ENCODE peak calls at places on chromosomes 1 and 21, in seven cellular contexts. J is PC-9, T is breast epithelium, V is GM23338, W is right lobe of liver, C is astrocyte of the cerebellum, U is uterus. Q is an unnamed sample.

GRCh38 chr21:33162436-33162921 is 67.3 kb upstream of the IFNAR2 start:
- DNase-seq in W (no peak), U (peak; percentile 27), T (no peak), V (peak; percentile 24), C (no peak), J (no peak), Q (no peak)

GRCh38 chr1:86774305-86775304 is 70.2 kb downstream of the SH3GLB1 start:
- DNase-seq in C (no peak), U (peak; percentile 73), V (peak; percentile 54), T (no peak), J (peak; percentile 96), W (peak; percentile 60), Q (peak; percentile 73)

GRCh38 chr1:84772428-84772943 is 82.2 kb upstream of the SSX2IP start:
- DNase-seq in T (peak; percentile 66), U (peak; percentile 83), V (peak; percentile 93), C (peak; percentile 75), J (peak; percentile 53), W (peak; percentile 70), Q (peak; percentile 59)

GRCh38 chr1:98277111-98277510 is 356.3 kb upstream of the DPYD start:
- DNase-seq in J (no peak), U (no peak), C (peak; percentile 32), W (no peak), V (no peak), T (no peak), Q (no peak)

GRCh38 chr1:94236630-94237290 is 624 bp downstream of the ARHGAP29 start:
- DNase-seq in W (peak; percentile 61), U (peak; percentile 24), C (no peak), T (peak; percentile 30), J (no peak), V (peak; percentile 69), Q (peak; percentile 5)

GRCh38 chr1:30088594-30089556 is 634.5 kb downstream of the MATN1 start:
- DNase-seq in C (no peak), W (no peak), U (no peak), V (no peak), J (no peak), T (no peak), Q (no peak)

GRCh38 chr1:41394918-41395598 is 33.8 kb downstream of the FOXO6 start:
- DNase-seq in V (peak; percentile 93), J (peak; percentile 36), T (no peak), W (no peak), C (no peak), U (no peak), Q (peak; percentile 22)

GRCh38 chr1:219771039-219771438 is 157.3 kb downstream of the SLC30A10 start:
- DNase-seq in C (peak; percentile 99), U (no peak), W (no peak), T (peak; percentile 40), V (peak; percentile 21), J (peak; percentile 79), Q (no peak)

GRCh38 chr1:246988316-246988715 is 19.5 kb downstream of the ZNF695 start:
- DNase-seq in U (no peak), C (no peak), T (no peak), J (no peak), W (no peak), V (peak; percentile 16), Q (no peak)

GRCh38 chr1:108009603-108010195 is 44.7 kb upstream of the VAV3 start:
- DNase-seq in J (peak; percentile 86), C (no peak), T (no peak), U (no peak), W (no peak), V (no peak), Q (no peak)

GRCh38 chr1:102875756-102876155 is 232.6 kb downstream of the COL11A1 start:
- DNase-seq in U (no peak), J (no peak), V (no peak), W (no peak), T (no peak), C (no peak), Q (no peak)

GRCh38 chr1:18681423-18681835 is 50.8 kb downstream of the PAX7 start:
- DNase-seq in T (no peak), W (no peak), C (no peak), J (peak; percentile 59), V (peak; percentile 81), U (no peak), Q (peak; percentile 59)

GRCh38 chr21:32233055-32233546 is 45.7 kb downstream of the MIS18A start:
- DNase-seq in T (no peak), V (no peak), J (no peak), C (peak; percentile 63), W (no peak), U (no peak), Q (no peak)

GRCh38 chr1:18463984-18464664 is 16.6 kb upstream of the KLHDC7A start:
- DNase-seq in U (no peak), W (peak; percentile 88), C (no peak), J (no peak), T (peak; percentile 50), V (no peak), Q (no peak)

GRCh38 chr1:159000070-159000409 is 9.7 kb upstream of the IFI16 start:
- DNase-seq in U (no peak), C (no peak), W (no peak), T (no peak), J (no peak), V (no peak), Q (no peak)

GRCh38 chr1:237736372-237737029 is 154.2 kb downstream of the ZP4 start:
- DNase-seq in T (no peak), V (peak; percentile 75), J (no peak), C (no peak), U (no peak), W (no peak), Q (peak; percentile 51)

GRCh38 chr1:14522331-14523241 is 75.9 kb upstream of the KAZN start:
- DNase-seq in V (peak; percentile 55), T (no peak), W (no peak), U (peak; percentile 69), J (no peak), C (peak; percentile 62), Q (no peak)

GRCh38 chr1:27455166-27455811 is 34.7 kb downstream of the WASF2 start:
- DNase-seq in U (no peak), J (no peak), V (no peak), C (no peak), W (no peak), T (no peak), Q (peak; percentile 44)

GRCh38 chr1:44345187-44345775 is 9.8 kb downstream of the ERI3 start:
- DNase-seq in U (no peak), C (no peak), W (no peak), V (no peak), T (no peak), J (no peak), Q (no peak)

GRCh38 chr1:214215583-214215982 is 65.4 kb upstream of the SMYD2 start:
- DNase-seq in T (no peak), J (no peak), U (no peak), V (no peak), W (no peak), C (no peak), Q (no peak)

GRCh38 chr21:33071878-33072306 is 2.0 kb downstream of the OLIG1 start:
- DNase-seq in J (no peak), W (no peak), T (no peak), U (no peak), C (no peak), V (peak; percentile 60), Q (no peak)

GRCh38 chr1:161244888-161245287 is 6.9 kb upstream of the NR1I3 start:
- DNase-seq in J (no peak), C (no peak), T (peak; percentile 60), W (no peak), U (no peak), V (no peak), Q (no peak)

GRCh38 chr1:65050735-65051134 is 84.4 kb upstream of the JAK1 start:
- DNase-seq in V (no peak), T (no peak), U (no peak), W (no peak), C (no peak), J (no peak), Q (no peak)

GRCh38 chr1:19925342-19926070 is 2.1 kb upstream of the PLA2G2E start:
- DNase-seq in V (no peak), J (peak; percentile 97), T (no peak), C (no peak), W (no peak), U (no peak), Q (no peak)

GRCh38 chr1:12057382-12057781 is 5.7 kb upstream of the TNFRSF8 start:
- DNase-seq in C (no peak), J (no peak), V (no peak), W (no peak), T (no peak), U (no peak), Q (no peak)

GRCh38 chr1:51491166-51491981 is 27.7 kb downstream of the EPS15 start:
- DNase-seq in V (no peak), U (no peak), J (no peak), T (no peak), C (no peak), W (no peak), Q (no peak)

GRCh38 chr1:92990828-92991227 is 29.6 kb upstream of the DIPK1A start:
- DNase-seq in U (no peak), V (no peak), T (no peak), W (no peak), C (no peak), J (no peak), Q (peak; percentile 78)

GRCh38 chr1:115238336-115239147 is 99.5 kb downstream of the NGF start:
- DNase-seq in C (no peak), T (no peak), V (no peak), J (no peak), U (no peak), W (no peak), Q (no peak)

GRCh38 chr1:25482211-25482610 is 51.5 kb downstream of the MACO1 start:
- DNase-seq in C (no peak), T (no peak), U (no peak), W (no peak), J (no peak), V (no peak), Q (no peak)
- H3K4me3 ChIP-seq in C (no peak overlapping the region), T (no peak overlapping the region), U (no peak overlapping the region), W (no peak overlapping the region), J (no peak overlapping the region), V (no peak overlapping the region), Q (no peak overlapping the region)

GRCh38 chr1:59759156-59759925 is 55.4 kb upstream of the HOOK1 start:
- DNase-seq in U (peak; percentile 89), C (peak; percentile 57), W (peak; percentile 85), V (peak; percentile 82), T (peak; percentile 80), J (peak; percentile 67), Q (peak; percentile 66)
- H3K4me3 ChIP-seq in U (no peak overlapping the region), C (no peak overlapping the region), W (no peak overlapping the region), V (peak overlapping the region; percentile 36), T (no peak overlapping the region), J (peak overlapping the region; percentile 31), Q (peak overlapping the region; percentile 15)

GRCh38 chr1:39407496-39407888 is 83.9 kb upstream of the BMP8A start:
- DNase-seq in U (no peak), V (peak; percentile 36), J (no peak), W (no peak), C (no peak), T (no peak), Q (no peak)
- H3K4me3 ChIP-seq in U (no peak overlapping the region), V (peak overlapping the region; percentile 81), J (peak overlapping the region; percentile 97), W (peak overlapping the region; percentile 74), C (no peak overlapping the region), T (no peak overlapping the region), Q (peak overlapping the region; percentile 69)

DNA sequence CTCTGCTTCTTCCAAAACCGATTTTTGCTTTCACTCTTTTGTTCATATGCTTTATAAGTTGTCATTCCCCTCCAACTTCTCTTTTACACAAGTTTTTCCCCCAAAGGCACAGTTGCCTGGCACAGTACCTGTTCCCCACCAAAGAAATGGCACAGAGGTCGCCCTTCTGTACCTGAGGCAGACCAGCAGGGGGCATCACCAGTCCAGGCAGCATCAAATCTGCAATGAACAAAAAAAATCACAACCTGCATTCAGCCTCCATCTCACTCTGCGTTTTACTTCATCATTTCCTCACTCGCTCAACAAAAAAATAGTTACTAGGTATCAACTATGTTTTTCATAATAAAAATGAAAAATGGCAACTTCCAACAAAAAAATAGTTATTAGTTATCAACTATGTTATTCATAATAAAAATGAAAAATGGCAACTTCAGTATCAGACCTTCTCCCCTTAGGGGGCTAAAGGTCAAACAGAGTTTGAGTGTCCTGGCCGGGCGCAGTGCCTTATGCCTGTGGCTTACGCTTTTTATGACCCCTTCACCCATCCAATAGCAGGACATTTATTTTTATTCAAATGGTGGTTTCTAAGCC is 4.1 kb downstream of the EIF2D start:
- DNase-seq in T (no peak), W (no peak), V (peak; percentile 65), J (no peak), C (no peak), U (no peak), Q (peak; percentile 60)
- H3K4me3 ChIP-seq in T (no peak overlapping the region), W (no peak overlapping the region), V (no peak overlapping the region), J (no peak overlapping the region), C (no peak overlapping the region), U (no peak overlapping the region), Q (no peak overlapping the region)